ENCODE peak calls at places on chromosomes 13 and 19, in six cellular contexts. C is GM23338, K is astrocyte, B is psoas muscle, X is astrocyte of the spinal cord, N is cardiac fibroblast. I is an unnamed sample.

GRCh38 chr13:43284162-43284561 is 260.8 kb downstream of the DNAJC15 start:
- DNase-seq in X (peak), N (peak), K (peak), C (no peak), B (no peak), I (no peak)

GRCh38 chr19:55251296-55252081 is 7.3 kb downstream of the PPP6R1 start:
- DNase-seq in C (no peak), K (peak), B (peak), X (peak), N (peak), I (peak)

GRCh38 chr13:27923794-27924528 is 4.2 kb downstream of the PDX1 start:
- DNase-seq in X (no peak), C (peak), K (no peak), N (no peak), B (no peak), I (no peak)

GRCh38 chr19:48613852-48614435 is 932 bp downstream of the FAM83E start:
- DNase-seq in K (no peak), B (no peak), C (no peak), N (no peak), X (no peak), I (no peak)

GRCh38 chr13:100213576-100213975 is 124.7 kb downstream of the PCCA start:
- DNase-seq in N (no peak), B (no peak), X (no peak), K (no peak), C (no peak), I (no peak)

GRCh38 chr13:45989607-45990006 is 62.9 kb downstream of the ZC3H13 start:
- DNase-seq in N (peak), X (peak), B (no peak), K (peak), C (no peak), I (peak)

GRCh38 chr19:32450217-32450616 is 44.6 kb downstream of the DPY19L3 start:
- DNase-seq in N (no peak), C (no peak), B (no peak), X (no peak), K (no peak), I (no peak)

GRCh38 chr13:39612023-39612637 is 9.1 kb upstream of the LHFPL6 start:
- DNase-seq in B (no peak), N (peak), X (peak), C (peak), K (peak), I (no peak)

GRCh38 chr13:94548382-94549240 is 47.3 kb downstream of the TGDS start:
- DNase-seq in C (peak), K (peak), X (peak), N (peak), B (peak), I (no peak)

GRCh38 chr13:113926951-113927660 is 46.8 kb downstream of the C13orf46 start:
- DNase-seq in C (no peak), K (no peak), N (no peak), X (no peak), B (peak), I (no peak)

GRCh38 chr13:105817011-105817410 is 718.5 kb downstream of the EFNB2 start:
- DNase-seq in X (no peak), C (peak), B (no peak), N (no peak), K (no peak), I (no peak)

GRCh38 chr19:18425515-18426415 is 6.6 kb downstream of the SSBP4 start:
- DNase-seq in N (peak), C (peak), K (peak), B (peak), X (peak), I (no peak)

GRCh38 chr19:51084505-51084904 is 1.8 kb upstream of the KLK14 start:
- DNase-seq in C (no peak), B (no peak), K (no peak), N (no peak), X (no peak), I (no peak)

GRCh38 chr19:9808855-9809646 is 9.8 kb downstream of the FBXL12 start:
- DNase-seq in N (no peak), C (no peak), X (no peak), B (no peak), K (no peak), I (no peak)

GRCh38 chr13:30618186-30618937 is 642 bp downstream of the USPL1 start:
- DNase-seq in B (peak), K (no peak), C (no peak), X (no peak), N (peak), I (no peak)

GRCh38 chr13:24228852-24229458 is 68.4 kb downstream of the SPATA13 start:
- DNase-seq in B (no peak), N (peak), X (peak), C (peak), K (peak), I (peak)

GRCh38 chr13:34627905-34628682 is 314.0 kb upstream of the NBEA start:
- DNase-seq in N (no peak), C (no peak), X (no peak), B (no peak), K (no peak), I (no peak)

GRCh38 chr19:30744741-30745475 is 372.7 kb downstream of the ZNF536 start:
- DNase-seq in C (no peak), B (no peak), N (no peak), X (no peak), K (no peak), I (no peak)

GRCh38 chr13:112843392-112844250 is 125.4 kb upstream of the MCF2L start:
- DNase-seq in X (no peak), N (no peak), K (no peak), B (no peak), C (no peak), I (peak)

GRCh38 chr19:28878862-28879566 is 333.9 kb downstream of the UQCRFS1 start:
- DNase-seq in N (peak), C (peak), X (peak), B (peak), K (peak), I (peak)

GRCh38 chr19:5905072-5905778 is 553 bp downstream of the VMAC start:
- DNase-seq in C (no peak), N (no peak), K (no peak), X (no peak), B (no peak), I (no peak)

DNA sequence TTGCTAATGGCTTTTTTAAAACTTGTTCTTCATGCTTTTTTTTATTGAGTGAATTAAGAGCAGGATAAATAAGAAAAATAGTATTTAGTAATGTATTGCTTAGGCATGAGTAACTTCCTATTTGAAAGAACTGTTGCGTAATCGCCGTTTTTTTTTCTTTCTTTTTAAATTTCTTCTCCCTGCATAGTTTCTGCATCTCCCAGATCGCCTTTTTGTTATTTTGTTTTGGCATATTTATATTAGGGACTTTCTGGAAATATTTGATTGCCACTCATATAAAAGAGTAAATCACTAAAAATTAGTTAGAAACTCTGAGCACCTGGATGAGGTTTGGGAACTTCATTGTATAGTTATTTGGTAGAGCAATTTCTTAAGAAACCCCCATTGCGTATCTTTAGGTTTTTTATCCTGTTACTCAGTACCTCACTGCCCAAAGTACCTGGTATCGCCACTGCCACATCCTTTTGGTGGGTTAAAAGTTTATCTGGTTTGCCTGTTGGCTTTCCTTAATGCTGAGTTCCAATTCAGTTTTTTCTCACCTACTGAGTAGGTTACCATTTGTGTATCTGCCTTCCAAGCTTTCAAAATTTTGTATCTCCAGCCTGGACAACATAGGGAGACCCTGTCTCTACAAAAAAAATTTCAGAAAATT is 36.2 kb upstream of the LPAR6 start:
- DNase-seq in K (peak), B (no peak), X (peak), C (no peak), N (peak), I (peak)
- H3K4me3 ChIP-seq in K (no peak), B (no peak), X (no peak), C (no peak), N (no peak), I (no peak)

GRCh38 chr19:2603320-2603719 is 99.2 kb downstream of the GNG7 start:
- DNase-seq in N (peak), B (peak), X (peak), C (peak), K (peak), I (no peak)
- H3K4me3 ChIP-seq in N (no peak), B (peak), X (peak), C (peak), K (no peak), I (peak)

GRCh38 chr13:51823861-51824260 is 19.9 kb upstream of the DHRS12 start:
- DNase-seq in C (no peak), X (no peak), N (peak), K (no peak), B (no peak), I (no peak)
- H3K4me3 ChIP-seq in C (no peak), X (no peak), N (no peak), K (no peak), B (no peak), I (no peak)

GRCh38 chr19:41552558-41552957 is 23.4 kb upstream of the CEACAM21 start:
- DNase-seq in C (no peak), K (no peak), X (no peak), N (no peak), B (no peak), I (no peak)
- H3K4me3 ChIP-seq in C (no peak), K (no peak), X (no peak), N (no peak), B (no peak), I (no peak)

DNA sequence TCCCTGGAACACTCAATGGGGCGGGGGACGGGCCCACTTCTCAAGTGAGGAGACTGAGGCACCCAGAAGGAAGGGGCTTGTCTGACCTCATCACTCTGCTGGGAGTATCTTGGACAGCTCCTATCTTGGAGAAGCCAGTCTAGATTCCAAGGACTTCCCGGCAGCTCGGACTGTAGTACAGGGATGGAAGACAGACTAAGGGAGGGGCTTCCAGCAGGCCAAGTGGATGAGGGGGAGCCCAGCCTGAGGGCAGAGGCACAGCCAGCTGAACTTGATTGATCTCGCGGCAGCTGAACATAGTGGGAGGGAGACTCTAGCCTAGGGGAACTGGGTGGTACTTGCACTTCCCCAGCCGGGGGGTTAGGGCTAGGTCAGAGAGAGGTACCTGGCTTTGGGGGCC is 702 bp downstream of the CILP2 start:
- DNase-seq in K (no peak), B (no peak), N (peak), C (peak), X (no peak), I (no peak)
- H3K4me3 ChIP-seq in K (no peak), B (no peak), N (no peak), C (peak), X (no peak), I (peak)

GRCh38 chr19:35558400-35559280 is 4.8 kb downstream of the ATP4A start:
- DNase-seq in N (no peak), K (no peak), X (no peak), C (no peak), B (no peak), I (no peak)
- H3K4me3 ChIP-seq in N (no peak), K (no peak), X (peak), C (peak), B (peak), I (peak)

GRCh38 chr13:48750588-48751383 is 97.1 kb downstream of the CYSLTR2 start:
- DNase-seq in B (peak), C (no peak), X (peak), K (no peak), N (peak), I (peak)

GRCh38 chr13:48748681-48749080 is 95.0 kb downstream of the CYSLTR2 start:
- DNase-seq in X (no peak), C (no peak), B (no peak), N (no peak), K (no peak), I (no peak)

GRCh38 chr13:48749699-48750473 is 96.2 kb downstream of the CYSLTR2 start:
- DNase-seq in N (peak), B (peak), C (peak), X (peak), K (peak), I (peak)

GRCh38 chr13:48746816-48747215 is 93.1 kb downstream of the CYSLTR2 start:
- DNase-seq in K (no peak), C (no peak), N (peak), X (no peak), B (no peak), I (no peak)

DNA sequence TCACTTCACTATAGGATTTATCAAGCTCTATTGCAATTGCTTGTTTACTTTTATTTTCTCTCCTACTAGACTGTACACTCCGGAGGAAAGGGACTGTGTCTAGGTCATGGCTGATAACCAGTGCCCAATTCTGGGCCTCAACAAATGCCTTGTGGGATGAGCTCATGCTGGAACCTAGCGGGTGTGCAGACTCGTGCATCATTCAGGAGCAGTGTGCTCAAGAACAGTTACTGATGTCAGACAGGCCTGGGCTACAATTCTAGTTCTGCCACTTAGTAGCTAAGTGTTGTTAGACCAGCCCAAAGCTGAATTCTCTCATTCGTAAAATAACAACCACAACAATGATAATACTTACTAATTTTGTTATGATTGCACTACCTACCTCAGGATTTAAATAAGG is 95.4 kb downstream of the CYSLTR2 start:
- DNase-seq in X (peak), B (no peak), N (peak), K (peak), C (no peak), I (peak)
- H3K4me3 ChIP-seq in X (no peak), B (no peak), N (no peak), K (no peak), C (no peak), I (no peak)

DNA sequence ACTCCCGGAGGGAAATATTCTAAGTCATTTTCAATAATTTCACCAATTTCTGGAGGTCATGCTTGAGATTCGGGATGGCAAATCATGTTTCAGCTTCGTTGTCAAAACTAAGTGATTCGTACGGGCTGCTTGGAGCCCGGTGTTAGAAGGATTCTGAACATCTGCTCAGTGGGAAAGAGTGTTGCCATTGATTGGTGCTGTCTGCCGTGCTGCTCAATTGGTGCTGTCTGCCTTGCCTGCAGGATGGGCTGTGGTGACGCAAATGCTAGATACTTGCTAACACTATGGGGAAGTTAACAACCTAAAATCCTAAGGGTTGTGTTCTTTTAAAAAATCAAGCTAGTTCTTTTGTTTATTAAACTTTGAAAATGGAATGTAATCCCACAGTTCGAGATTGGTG is 17.3 kb upstream of the CACNG8 start:
- DNase-seq in N (peak), X (no peak), B (no peak), C (peak), K (peak), I (no peak)
- H3K4me3 ChIP-seq in N (no peak), X (no peak), B (no peak), C (peak), K (no peak), I (no peak)

DNA sequence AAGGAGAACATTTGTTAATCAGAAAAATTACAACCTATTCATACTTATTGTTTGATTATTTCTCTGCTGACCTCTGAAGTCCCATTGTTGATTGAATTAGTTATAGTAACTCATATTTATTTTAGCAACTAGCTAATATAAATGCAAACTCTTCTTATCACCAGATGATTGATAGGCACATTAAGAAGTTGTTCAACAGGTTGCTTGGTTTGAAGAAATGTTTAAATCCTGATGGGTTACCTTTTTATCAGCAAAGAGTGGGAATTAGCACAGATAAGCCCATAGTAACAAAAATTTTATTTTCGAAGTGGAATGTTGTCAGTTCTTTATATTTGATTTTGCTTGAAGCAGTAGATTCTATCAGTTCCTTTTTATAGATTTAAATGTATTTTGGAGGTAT is 44.4 kb downstream of the KLF5 start:
- DNase-seq in N (no peak), C (no peak), X (no peak), B (no peak), K (no peak), I (no peak)
- H3K4me3 ChIP-seq in N (no peak), C (no peak), X (no peak), B (no peak), K (no peak), I (no peak)

I was measured in skeletal muscle cell.